ENCODE peak calls at places on chromosomes 3 and 15, in six cellular contexts. One of them, this sample, is unnamed.
A peak's percentile ranks its signal among the peaks of the same experiment; 100 is the strongest.

GRCh38 chr15:74242296-74242929 is 6.3 kb downstream of the CCDC33 start:
- DNase-seq in spleen: peak; percentile 79
- DNase-seq in A549: peak; percentile 43
- DNase-seq in IMR-90: peak; percentile 17
- DNase-seq in CD8-positive, alpha-beta memory T cell: no peak
- DNase-seq in heart right ventricle: no peak
- DNase-seq in this sample: no peak

GRCh38 chr3:15860014-15860934 is 62.5 kb upstream of the ANKRD28 start:
- DNase-seq in heart right ventricle: no peak
- DNase-seq in IMR-90: peak; percentile 58
- DNase-seq in spleen: peak; percentile 90
- DNase-seq in CD8-positive, alpha-beta memory T cell: no peak
- DNase-seq in A549: peak; percentile 81
- DNase-seq in this sample: no peak

GRCh38 chr3:72446406-72447058 is 401.7 kb downstream of the SHQ1 start:
- DNase-seq in heart right ventricle: no peak
- DNase-seq in CD8-positive, alpha-beta memory T cell: peak; percentile 58
- DNase-seq in A549: no peak
- DNase-seq in IMR-90: peak; percentile 18
- DNase-seq in spleen: peak; percentile 94
- DNase-seq in this sample: peak; percentile 19

GRCh38 chr3:12902181-12902999 is 61.0 kb upstream of the RPL32 start:
- DNase-seq in heart right ventricle: no peak
- DNase-seq in spleen: peak; percentile 76
- DNase-seq in IMR-90: no peak
- DNase-seq in CD8-positive, alpha-beta memory T cell: no peak
- DNase-seq in A549: no peak
- DNase-seq in this sample: no peak

GRCh38 chr3:59641169-59641914 is 591.5 kb upstream of the CFAP20DC start:
- DNase-seq in A549: no peak
- DNase-seq in IMR-90: peak; percentile 9
- DNase-seq in heart right ventricle: peak; percentile 18
- DNase-seq in spleen: no peak
- DNase-seq in CD8-positive, alpha-beta memory T cell: no peak
- DNase-seq in this sample: no peak

GRCh38 chr15:88624971-88625290 is 3.8 kb downstream of the AEN start:
- DNase-seq in heart right ventricle: no peak
- DNase-seq in A549: no peak
- DNase-seq in IMR-90: no peak
- DNase-seq in CD8-positive, alpha-beta memory T cell: no peak
- DNase-seq in spleen: no peak
- DNase-seq in this sample: no peak

GRCh38 chr3:99920530-99921376 is 103.1 kb downstream of the CMSS1 start:
- DNase-seq in IMR-90: peak; percentile 76
- DNase-seq in heart right ventricle: peak; percentile 60
- DNase-seq in CD8-positive, alpha-beta memory T cell: no peak
- DNase-seq in A549: peak; percentile 33
- DNase-seq in spleen: no peak
- DNase-seq in this sample: no peak

GRCh38 chr3:72657666-72658065 is 190.6 kb downstream of the SHQ1 start:
- DNase-seq in IMR-90: no peak
- DNase-seq in CD8-positive, alpha-beta memory T cell: peak; percentile 48
- DNase-seq in spleen: no peak
- DNase-seq in heart right ventricle: no peak
- DNase-seq in A549: no peak
- DNase-seq in this sample: no peak

GRCh38 chr3:128683957-128684356 is 33.3 kb upstream of the RPN1 start:
- DNase-seq in A549: no peak
- DNase-seq in CD8-positive, alpha-beta memory T cell: no peak
- DNase-seq in heart right ventricle: no peak
- DNase-seq in IMR-90: no peak
- DNase-seq in spleen: peak; percentile 79
- DNase-seq in this sample: no peak

GRCh38 chr15:71052356-71052755 is 62.9 kb upstream of the THSD4 start:
- DNase-seq in CD8-positive, alpha-beta memory T cell: no peak
- DNase-seq in spleen: no peak
- DNase-seq in A549: no peak
- DNase-seq in IMR-90: peak; percentile 90
- DNase-seq in heart right ventricle: no peak
- DNase-seq in this sample: no peak

GRCh38 chr15:81239190-81239589 is 42.5 kb downstream of the IL16 start:
- DNase-seq in A549: no peak
- DNase-seq in heart right ventricle: no peak
- DNase-seq in spleen: no peak
- DNase-seq in IMR-90: peak; percentile 41
- DNase-seq in CD8-positive, alpha-beta memory T cell: no peak
- DNase-seq in this sample: no peak

GRCh38 chr3:128433630-128434185 is 33.0 kb downstream of the DNAJB8 start:
- DNase-seq in CD8-positive, alpha-beta memory T cell: no peak
- DNase-seq in IMR-90: no peak
- DNase-seq in heart right ventricle: no peak
- DNase-seq in A549: no peak
- DNase-seq in spleen: no peak
- DNase-seq in this sample: no peak

DNA sequence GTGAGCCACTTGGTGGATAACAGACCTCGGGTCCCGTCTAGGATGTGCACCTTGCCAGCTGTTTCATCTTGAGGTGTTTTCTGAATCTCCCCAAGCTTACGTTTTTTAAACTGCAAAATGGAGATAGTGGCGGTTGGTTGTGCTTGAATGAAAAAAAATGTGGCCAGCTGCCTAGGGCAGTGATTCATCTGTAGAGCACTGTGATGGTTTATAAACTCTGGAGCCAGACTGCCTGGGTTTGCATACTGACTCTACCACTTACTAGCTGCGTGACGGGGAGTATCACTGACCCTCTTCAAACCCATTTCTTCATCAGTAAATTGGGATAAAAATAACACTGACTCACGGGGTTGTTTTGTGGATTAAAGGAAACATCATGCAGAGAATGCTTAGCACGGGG is 159.1 kb downstream of the CHL1 start:
- DNase-seq in heart right ventricle: no peak
- DNase-seq in IMR-90: peak; percentile 89
- DNase-seq in CD8-positive, alpha-beta memory T cell: no peak
- DNase-seq in A549: no peak
- DNase-seq in spleen: no peak
- DNase-seq in this sample: no peak
- H3K9me3 ChIP-seq in heart right ventricle: no peaks in the 10 kb centered on the region
- H3K9me3 ChIP-seq in IMR-90: no peaks in the 10 kb centered on the region
- H3K9me3 ChIP-seq in CD8-positive, alpha-beta memory T cell: no peaks in the 10 kb centered on the region
- H3K9me3 ChIP-seq in A549: no peaks in the 10 kb centered on the region
- H3K9me3 ChIP-seq in spleen: no peaks in the 10 kb centered on the region
- H3K9me3 ChIP-seq in this sample: no peaks in the 10 kb centered on the region

GRCh38 chr15:97316362-97316761 is 644.1 kb upstream of the ARRDC4 start:
- DNase-seq in IMR-90: no peak
- DNase-seq in heart right ventricle: no peak
- DNase-seq in spleen: no peak
- DNase-seq in A549: no peak
- DNase-seq in CD8-positive, alpha-beta memory T cell: no peak
- DNase-seq in this sample: no peak

GRCh38 chr15:97317163-97317562 is 643.3 kb upstream of the ARRDC4 start:
- DNase-seq in CD8-positive, alpha-beta memory T cell: no peak
- DNase-seq in IMR-90: no peak
- DNase-seq in A549: no peak
- DNase-seq in spleen: no peak
- DNase-seq in heart right ventricle: no peak
- DNase-seq in this sample: no peak

DNA sequence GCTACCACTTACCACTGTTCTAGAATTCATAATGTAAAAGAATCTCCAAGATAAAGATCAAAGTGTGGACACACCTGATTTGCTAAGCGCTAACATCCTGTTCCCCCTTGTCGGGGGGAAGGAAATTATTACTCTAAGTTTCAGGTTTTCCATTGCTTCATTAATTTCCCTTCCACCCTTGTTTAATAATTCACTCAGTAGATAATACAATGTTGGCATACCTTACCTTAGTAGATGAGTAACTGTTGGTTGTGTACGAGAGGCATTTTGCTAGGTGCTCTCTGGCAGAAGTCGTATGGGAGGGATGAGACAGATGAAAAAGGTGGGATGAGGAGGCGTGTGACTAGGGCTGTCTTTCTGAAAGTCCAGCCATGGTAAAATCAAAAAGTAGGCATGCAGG is 641.2 kb upstream of the ARRDC4 start:
- DNase-seq in A549: no peak
- DNase-seq in CD8-positive, alpha-beta memory T cell: no peak
- DNase-seq in IMR-90: no peak
- DNase-seq in spleen: no peak
- DNase-seq in heart right ventricle: no peak
- DNase-seq in this sample: no peak
- H3K9me3 ChIP-seq in A549: peaks cover 8% of the 10 kb centered on the region
- H3K9me3 ChIP-seq in CD8-positive, alpha-beta memory T cell: no peaks in the 10 kb centered on the region
- H3K9me3 ChIP-seq in IMR-90: peaks cover 6% of the 10 kb centered on the region
- H3K9me3 ChIP-seq in spleen: no peaks in the 10 kb centered on the region
- H3K9me3 ChIP-seq in heart right ventricle: peaks cover 8% of the 10 kb centered on the region
- H3K9me3 ChIP-seq in this sample: no peaks in the 10 kb centered on the region

DNA sequence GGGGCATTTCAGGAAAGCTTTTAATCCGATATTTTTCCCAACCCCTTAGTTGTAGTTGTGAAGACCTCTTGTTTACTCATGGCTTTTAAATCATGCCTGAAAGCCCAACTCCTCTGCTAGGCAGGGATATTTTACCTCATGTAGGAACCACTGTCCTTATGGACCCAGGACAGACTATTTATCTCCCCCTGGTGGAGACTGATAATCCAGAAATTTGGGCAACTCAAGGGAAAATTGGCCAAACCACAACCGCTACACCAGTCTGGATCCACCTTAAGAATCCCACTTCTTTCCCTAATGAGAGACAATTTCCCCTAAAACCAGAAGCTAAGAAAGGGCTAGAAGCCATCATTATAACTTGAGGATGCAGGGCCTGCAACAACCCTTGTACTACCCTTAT is 248.1 kb upstream of the STAC start:
- DNase-seq in A549: no peak
- DNase-seq in CD8-positive, alpha-beta memory T cell: no peak
- DNase-seq in heart right ventricle: no peak
- DNase-seq in IMR-90: no peak
- DNase-seq in spleen: no peak
- DNase-seq in this sample: no peak
- H3K9me3 ChIP-seq in A549: no peaks in the 10 kb centered on the region
- H3K9me3 ChIP-seq in CD8-positive, alpha-beta memory T cell: no peaks in the 10 kb centered on the region
- H3K9me3 ChIP-seq in heart right ventricle: no peaks in the 10 kb centered on the region
- H3K9me3 ChIP-seq in IMR-90: peaks cover 5% of the 10 kb centered on the region
- H3K9me3 ChIP-seq in spleen: no peaks in the 10 kb centered on the region
- H3K9me3 ChIP-seq in this sample: no peaks in the 10 kb centered on the region

GRCh38 chr15:34155859-34156258 is 54.0 kb downstream of the PGBD4 start:
- DNase-seq in IMR-90: no peak
- DNase-seq in CD8-positive, alpha-beta memory T cell: no peak
- DNase-seq in spleen: no peak
- DNase-seq in heart right ventricle: no peak
- DNase-seq in A549: no peak
- DNase-seq in this sample: no peak

GRCh38 chr15:34160735-34161134 is 49.2 kb downstream of the KATNBL1 start:
- DNase-seq in A549: no peak
- DNase-seq in CD8-positive, alpha-beta memory T cell: no peak
- DNase-seq in spleen: no peak
- DNase-seq in IMR-90: no peak
- DNase-seq in heart right ventricle: no peak
- DNase-seq in this sample: no peak

GRCh38 chr15:34158355-34158754 is 51.5 kb downstream of the KATNBL1 start:
- DNase-seq in A549: no peak
- DNase-seq in IMR-90: no peak
- DNase-seq in heart right ventricle: no peak
- DNase-seq in CD8-positive, alpha-beta memory T cell: no peak
- DNase-seq in spleen: no peak
- DNase-seq in this sample: no peak

DNA sequence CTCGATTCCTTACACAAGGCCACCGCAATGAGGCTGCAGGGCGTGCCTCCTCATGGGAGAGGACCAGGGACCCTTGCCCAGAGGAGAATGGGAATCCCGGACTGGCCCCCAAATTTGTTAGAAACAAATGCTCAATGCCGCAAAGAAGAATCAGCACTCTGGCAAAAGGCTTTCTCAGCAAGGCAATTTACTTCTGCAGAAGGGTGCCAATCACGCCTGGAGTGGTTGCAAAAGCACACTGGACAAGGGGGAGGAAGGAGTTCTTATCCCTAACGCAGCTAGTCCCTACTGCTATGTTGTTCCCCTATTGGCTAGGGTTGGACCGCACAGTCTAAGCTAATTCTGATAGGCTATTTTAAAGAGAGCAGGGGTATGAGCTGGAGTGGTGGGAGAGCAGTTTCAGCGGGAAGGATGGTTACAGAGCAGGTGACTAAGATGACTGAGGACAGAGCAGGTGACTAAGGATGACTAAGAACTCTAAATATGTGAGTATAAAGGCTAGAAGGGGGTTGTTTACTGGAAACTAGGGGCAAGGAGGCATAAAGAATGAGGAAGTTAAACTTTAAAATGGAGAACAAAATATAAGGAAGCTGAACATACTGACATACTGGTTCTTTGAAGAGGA is 48.5 kb downstream of the KATNBL1 start:
- DNase-seq in heart right ventricle: no peak
- DNase-seq in spleen: no peak
- DNase-seq in CD8-positive, alpha-beta memory T cell: no peak
- DNase-seq in A549: peak; percentile 59
- DNase-seq in IMR-90: peak; percentile 11
- DNase-seq in this sample: no peak
- H3K9me3 ChIP-seq in heart right ventricle: peaks cover 16% of the 10 kb centered on the region
- H3K9me3 ChIP-seq in spleen: peaks cover 26% of the 10 kb centered on the region
- H3K9me3 ChIP-seq in CD8-positive, alpha-beta memory T cell: peaks cover 20% of the 10 kb centered on the region
- H3K9me3 ChIP-seq in A549: peaks cover 45% of the 10 kb centered on the region
- H3K9me3 ChIP-seq in IMR-90: peaks cover 17% of the 10 kb centered on the region
- H3K9me3 ChIP-seq in this sample: no peaks in the 10 kb centered on the region

GRCh38 chr3:166390303-166390702 is 553.1 kb upstream of the BCHE start:
- DNase-seq in spleen: no peak
- DNase-seq in CD8-positive, alpha-beta memory T cell: no peak
- DNase-seq in heart right ventricle: no peak
- DNase-seq in A549: no peak
- DNase-seq in IMR-90: no peak
- DNase-seq in this sample: no peak

DNA sequence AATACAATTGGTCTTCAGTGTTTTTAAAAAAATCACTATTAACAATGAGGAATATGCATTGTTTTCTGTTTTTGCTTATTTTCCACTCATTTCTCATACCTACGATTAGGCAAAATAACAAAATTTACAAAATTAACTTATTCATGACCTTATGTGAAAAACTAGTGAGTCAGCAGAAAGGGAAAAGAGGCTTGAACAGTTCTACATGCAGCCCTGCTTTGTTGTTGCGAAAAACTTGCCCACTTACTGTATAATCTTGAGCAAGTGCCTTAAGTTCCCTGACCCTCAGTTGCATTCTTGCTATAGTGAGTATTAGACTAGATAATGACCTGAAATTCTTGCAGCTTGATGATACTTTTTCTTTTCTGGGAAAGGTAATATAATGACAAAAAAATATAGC is 551.1 kb upstream of the BCHE start:
- DNase-seq in CD8-positive, alpha-beta memory T cell: no peak
- DNase-seq in heart right ventricle: no peak
- DNase-seq in IMR-90: no peak
- DNase-seq in A549: no peak
- DNase-seq in spleen: no peak
- DNase-seq in this sample: no peak
- H3K9me3 ChIP-seq in CD8-positive, alpha-beta memory T cell: no peaks in the 10 kb centered on the region
- H3K9me3 ChIP-seq in heart right ventricle: peaks cover 7% of the 10 kb centered on the region
- H3K9me3 ChIP-seq in IMR-90: no peaks in the 10 kb centered on the region
- H3K9me3 ChIP-seq in A549: no peaks in the 10 kb centered on the region
- H3K9me3 ChIP-seq in spleen: no peaks in the 10 kb centered on the region
- H3K9me3 ChIP-seq in this sample: no peaks in the 10 kb centered on the region

DNA sequence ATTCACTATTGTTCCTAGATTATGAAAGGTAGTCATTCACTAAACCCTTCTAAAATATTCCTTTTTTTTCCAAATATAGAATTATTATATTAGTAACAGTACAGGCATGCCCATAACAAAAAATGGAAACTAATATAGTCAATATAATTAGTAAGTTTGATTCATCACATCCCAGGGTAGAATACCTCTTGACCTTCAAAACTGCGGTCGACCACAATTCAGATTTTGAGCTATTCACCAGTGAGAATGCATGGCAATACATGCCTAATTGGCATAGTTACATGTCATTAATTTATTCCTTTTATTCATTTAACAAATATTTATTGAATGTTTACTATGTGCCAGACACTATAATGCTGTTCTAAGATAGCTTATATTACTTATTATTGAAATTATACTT is 98.0 kb downstream of the CHL1 start:
- DNase-seq in heart right ventricle: no peak
- DNase-seq in IMR-90: no peak
- DNase-seq in A549: no peak
- DNase-seq in spleen: no peak
- DNase-seq in CD8-positive, alpha-beta memory T cell: no peak
- DNase-seq in this sample: no peak
- H3K9me3 ChIP-seq in heart right ventricle: no peaks in the 10 kb centered on the region
- H3K9me3 ChIP-seq in IMR-90: no peaks in the 10 kb centered on the region
- H3K9me3 ChIP-seq in A549: no peaks in the 10 kb centered on the region
- H3K9me3 ChIP-seq in spleen: no peaks in the 10 kb centered on the region
- H3K9me3 ChIP-seq in CD8-positive, alpha-beta memory T cell: no peaks in the 10 kb centered on the region
- H3K9me3 ChIP-seq in this sample: no peaks in the 10 kb centered on the region

This sample was measured in T-helper 17 cell.